ENCODE peak calls at places on chromosomes 7 and 10, in six cellular contexts. R is GM23338, Q is OCI-LY7, D is PC-9, P is HCT116, M is Karpas-422. Z is an unnamed sample. For H3K9me2, the result is how much of the 10 kb centered on the place peaks cover.

GRCh38 chr10:14146005-14146404 is 184.7 kb downstream of the FRMD4A start:
- DNase-seq in R (no peak), Q (no peak), D (no peak), P (no peak), M (no peak), Z (no peak)

GRCh38 chr10:80289451-80290287 is at the start of gene MAT1A:
- DNase-seq in R (peak), Q (no peak), D (no peak), P (peak), M (no peak), Z (no peak)

GRCh38 chr7:15832996-15833395 is 146.5 kb upstream of the MEOX2 start:
- DNase-seq in R (no peak), Q (no peak), D (no peak), P (no peak), M (no peak), Z (no peak)

GRCh38 chr7:128591705-128592104 is 80.4 kb upstream of the GARIN1A start:
- DNase-seq in R (no peak), Q (no peak), D (no peak), P (no peak), M (no peak), Z (no peak)

GRCh38 chr10:31760674-31761081 is 168.0 kb downstream of the ARHGAP12 start:
- DNase-seq in R (no peak), Q (no peak), D (no peak), P (no peak), M (peak), Z (no peak)

GRCh38 chr7:30741289-30741688 is 10.6 kb upstream of the INMT start:
- DNase-seq in R (no peak), Q (no peak), D (no peak), P (no peak), M (no peak), Z (no peak)

GRCh38 chr7:33757050-33757449 is 148.3 kb upstream of the BMPER start:
- DNase-seq in R (no peak), Q (no peak), D (no peak), P (no peak), M (no peak), Z (no peak)

GRCh38 chr10:34444223-34445183 is 370.6 kb downstream of the PARD3 start:
- DNase-seq in R (no peak), Q (no peak), D (no peak), P (no peak), M (no peak), Z (no peak)

GRCh38 chr7:7242899-7243298 is 60.6 kb downstream of the C1GALT1 start:
- DNase-seq in R (no peak), Q (no peak), D (no peak), P (no peak), M (peak), Z (no peak)

GRCh38 chr7:91894781-91895480 is 14.4 kb upstream of the MTERF1 start:
- DNase-seq in R (no peak), Q (no peak), D (no peak), P (no peak), M (no peak), Z (no peak)

GRCh38 chr7:1957471-1958225 is 275.1 kb downstream of the MAD1L1 start:
- DNase-seq in R (no peak), Q (no peak), D (no peak), P (no peak), M (no peak), Z (no peak)
- H3K9me2 ChIP-seq in R (under half), Q (under half), D (under half), P (under half), M (under half), Z (under half)

GRCh38 chr7:76343931-76344321 is 14.9 kb downstream of the YWHAG start:
- DNase-seq in R (no peak), Q (no peak), D (no peak), P (no peak), M (no peak), Z (no peak)

GRCh38 chr7:76342222-76342621 is 16.6 kb downstream of the YWHAG start:
- DNase-seq in R (no peak), Q (no peak), D (no peak), P (no peak), M (no peak), Z (no peak)

GRCh38 chr7:76343294-76343930 is 15.4 kb downstream of the YWHAG start:
- DNase-seq in R (no peak), Q (no peak), D (no peak), P (no peak), M (no peak), Z (no peak)

GRCh38 chr7:76338298-76339084 is 20.3 kb downstream of the YWHAG start:
- DNase-seq in R (no peak), Q (no peak), D (peak), P (no peak), M (no peak), Z (no peak)

GRCh38 chr7:76340617-76341131 is 18.1 kb downstream of the YWHAG start:
- DNase-seq in R (no peak), Q (no peak), D (peak), P (no peak), M (no peak), Z (no peak)
- H3K27ac ChIP-seq in R (peak), Q (no peak), D (peak), P (peak), M (no peak), Z (no peak)

GRCh38 chr7:142787783-142788182 is 17.0 kb downstream of the PRSS2 start:
- DNase-seq in R (no peak), Q (no peak), D (no peak), P (no peak), M (no peak), Z (no peak)

GRCh38 chr7:142790056-142790455 is 19.3 kb downstream of the PRSS2 start:
- DNase-seq in R (no peak), Q (no peak), D (no peak), P (no peak), M (no peak), Z (no peak)

GRCh38 chr7:142788303-142789286 is 17.8 kb downstream of the PRSS2 start:
- DNase-seq in R (no peak), Q (no peak), D (no peak), P (no peak), M (no peak), Z (no peak)

GRCh38 chr7:142785841-142786250 is 15.1 kb downstream of the PRSS2 start:
- DNase-seq in R (no peak), Q (no peak), D (no peak), P (no peak), M (no peak), Z (no peak)

GRCh38 chr7:142787034-142787768 is 16.4 kb downstream of the PRSS2 start:
- DNase-seq in R (no peak), Q (no peak), D (no peak), P (no peak), M (no peak), Z (no peak)
- H3K9me2 ChIP-seq in R (under half), Q (under half), D (under half), P (under half), M (under half), Z (under half)

GRCh38 chr10:24467605-24468004 is 256.1 kb downstream of the ARHGAP21 start:
- DNase-seq in R (no peak), Q (no peak), D (no peak), P (no peak), M (no peak), Z (no peak)
- H3K27ac ChIP-seq in R (no peak), Q (no peak), D (peak), P (no peak), M (no peak), Z (no peak)

GRCh38 chr10:118672766-118673715 is 77.6 kb upstream of the PRLHR start:
- DNase-seq in R (no peak), Q (no peak), D (no peak), P (no peak), M (no peak), Z (no peak)
- H3K9me2 ChIP-seq in R (under half), Q (under half), D (under half), P (under half), M (under half), Z (under half)

DNA sequence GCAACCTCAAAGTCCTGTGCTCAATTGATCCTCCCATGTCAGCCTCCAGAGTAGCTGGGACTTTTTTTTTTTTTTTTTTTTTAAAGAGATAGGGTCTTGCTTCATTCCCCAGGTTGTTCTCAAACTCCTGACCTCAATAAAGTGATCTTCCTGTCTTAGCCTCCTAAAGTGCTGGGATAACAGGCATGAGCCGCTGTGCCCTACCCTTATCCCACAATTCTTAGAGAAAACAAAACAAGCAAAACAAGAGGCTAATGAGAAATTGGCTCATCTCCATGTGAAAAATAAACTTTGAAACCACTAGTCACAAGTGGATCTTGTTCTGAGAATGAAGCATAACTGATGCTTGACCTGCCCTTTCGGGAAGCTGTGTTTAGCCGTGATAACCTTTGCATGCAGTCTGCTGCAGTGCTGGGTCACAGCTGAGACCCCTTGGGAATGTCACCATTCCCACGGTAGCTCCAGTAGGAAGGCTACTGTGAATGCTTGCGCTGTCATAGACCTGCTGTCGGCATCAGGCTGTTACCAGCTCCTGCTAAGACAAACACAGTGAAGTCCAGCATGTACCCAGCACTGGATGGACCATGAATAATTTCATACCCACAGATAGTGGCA is 290.7 kb upstream of the KIAA1217 start:
- DNase-seq in R (no peak), Q (no peak), D (no peak), P (no peak), M (no peak), Z (no peak)
- H3K27ac ChIP-seq in R (no peak), Q (no peak), D (no peak), P (no peak), M (no peak), Z (no peak)

GRCh38 chr10:60073781-60074656 is 167.7 kb upstream of the CCDC6 start:
- DNase-seq in R (no peak), Q (no peak), D (no peak), P (no peak), M (no peak), Z (no peak)

GRCh38 chr10:60073397-60073780 is 167.0 kb upstream of the CCDC6 start:
- DNase-seq in R (no peak), Q (no peak), D (no peak), P (no peak), M (no peak), Z (no peak)

DNA sequence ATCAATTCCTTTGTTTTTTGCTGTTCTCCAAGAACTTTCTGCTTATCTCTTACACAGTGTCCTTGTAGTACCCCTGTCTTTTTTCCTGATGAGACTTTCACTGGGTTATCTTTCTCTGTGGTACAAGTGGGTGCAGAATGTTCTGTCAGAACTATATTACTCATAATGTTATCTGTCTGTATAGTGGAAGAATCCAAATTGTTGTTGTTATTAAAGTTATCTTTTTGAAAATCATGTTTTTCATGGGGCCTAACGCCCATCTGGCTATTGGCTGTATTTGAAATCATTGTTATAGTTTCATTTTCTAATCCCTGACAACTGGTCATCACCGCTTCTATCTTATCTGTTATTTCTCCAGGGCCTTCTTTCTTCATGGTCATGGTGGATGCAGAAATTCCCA is 163.0 kb upstream of the CCDC6 start:
- DNase-seq in R (no peak), Q (no peak), D (no peak), P (no peak), M (no peak), Z (no peak)
- H3K9me2 ChIP-seq in R (under half), Q (under half), D (under half), P (under half), M (under half), Z (under half)

Z was measured in MM.1S.